ENCODE peak calls at places on chromosomes 1 and 21, in five cellular contexts. One of them, this sample, is unnamed.

GRCh38 chr1:162536511-162536910 is 25.0 kb upstream of the UAP1 start:
- DNase-seq in ACHN: no peak
- DNase-seq in AG08395: peak; percentile 58
- DNase-seq in T-helper 9 cell: no peak
- DNase-seq in stimulated activated CD4-positive, alpha-beta T cell treated with anti-CD3 and anti-CD28 coated beads, Interleukin-2, amount 100 ng/mL, for 48 hours: no peak
- DNase-seq in this sample: no peak

GRCh38 chr1:231192620-231193163 is 30.8 kb downstream of the TRIM67 start:
- DNase-seq in ACHN: peak; percentile 96
- DNase-seq in AG08395: no peak
- DNase-seq in T-helper 9 cell: no peak
- DNase-seq in stimulated activated CD4-positive, alpha-beta T cell treated with anti-CD3 and anti-CD28 coated beads, Interleukin-2, amount 100 ng/mL, for 48 hours: no peak
- DNase-seq in this sample: no peak

GRCh38 chr1:43207229-43207853 is 35.2 kb downstream of the CFAP57 start:
- DNase-seq in ACHN: no peak
- DNase-seq in AG08395: no peak
- DNase-seq in T-helper 9 cell: no peak
- DNase-seq in stimulated activated CD4-positive, alpha-beta T cell treated with anti-CD3 and anti-CD28 coated beads, Interleukin-2, amount 100 ng/mL, for 48 hours: no peak
- DNase-seq in this sample: no peak

GRCh38 chr1:94801919-94802546 is 18.1 kb upstream of the SLC44A3 start:
- DNase-seq in ACHN: peak; percentile 78
- DNase-seq in AG08395: peak; percentile 71
- DNase-seq in T-helper 9 cell: no peak
- DNase-seq in stimulated activated CD4-positive, alpha-beta T cell treated with anti-CD3 and anti-CD28 coated beads, Interleukin-2, amount 100 ng/mL, for 48 hours: no peak
- DNase-seq in this sample: no peak

GRCh38 chr21:15894596-15894995 is 164.8 kb downstream of the USP25 start:
- DNase-seq in ACHN: peak; percentile 56
- DNase-seq in AG08395: peak; percentile 7
- DNase-seq in T-helper 9 cell: no peak
- DNase-seq in stimulated activated CD4-positive, alpha-beta T cell treated with anti-CD3 and anti-CD28 coated beads, Interleukin-2, amount 100 ng/mL, for 48 hours: no peak
- DNase-seq in this sample: no peak

GRCh38 chr1:68777850-68778249 is 281.0 kb upstream of the DEPDC1 start:
- DNase-seq in ACHN: no peak
- DNase-seq in AG08395: no peak
- DNase-seq in T-helper 9 cell: no peak
- DNase-seq in stimulated activated CD4-positive, alpha-beta T cell treated with anti-CD3 and anti-CD28 coated beads, Interleukin-2, amount 100 ng/mL, for 48 hours: no peak
- DNase-seq in this sample: no peak

GRCh38 chr1:39275836-39276507 is 71.5 kb downstream of the MACF1 start:
- DNase-seq in ACHN: no peak
- DNase-seq in AG08395: no peak
- DNase-seq in T-helper 9 cell: no peak
- DNase-seq in stimulated activated CD4-positive, alpha-beta T cell treated with anti-CD3 and anti-CD28 coated beads, Interleukin-2, amount 100 ng/mL, for 48 hours: no peak
- DNase-seq in this sample: no peak

GRCh38 chr1:228007801-228008341 is 1.1 kb downstream of the WNT3A start:
- DNase-seq in ACHN: no peak
- DNase-seq in AG08395: peak; percentile 6
- DNase-seq in T-helper 9 cell: no peak
- DNase-seq in stimulated activated CD4-positive, alpha-beta T cell treated with anti-CD3 and anti-CD28 coated beads, Interleukin-2, amount 100 ng/mL, for 48 hours: no peak
- DNase-seq in this sample: no peak

GRCh38 chr1:15952317-15953258 is 23.3 kb downstream of the ZBTB17 start:
- DNase-seq in ACHN: peak; percentile 88
- DNase-seq in AG08395: peak; percentile 77
- DNase-seq in T-helper 9 cell: no peak
- DNase-seq in stimulated activated CD4-positive, alpha-beta T cell treated with anti-CD3 and anti-CD28 coated beads, Interleukin-2, amount 100 ng/mL, for 48 hours: no peak
- DNase-seq in this sample: peak; percentile 61